ENCODE peak calls at places on chromosomes 16 and 17, in four cellular contexts. J is K562, V is HepG2, R is GM12878. L is an unnamed sample.
A peak's percentile ranks its signal among the peaks of the same experiment; 100 is the strongest.

GRCh38 chr16:88383401-88384221 is 852 bp downstream of the ZNF469 start:
- DNase-seq in R (no peak), V (no peak), J (no peak), L (peak; percentile 92)

GRCh38 chr17:81291662-81292061 is 3.4 kb downstream of the SLC38A10 start:
- DNase-seq in J (peak; percentile 81), R (no peak), V (peak; percentile 53), L (peak; percentile 94)

GRCh38 chr16:56038564-56039098 is 152.7 kb upstream of the GNAO1 start:
- DNase-seq in V (no peak), J (no peak), R (no peak), L (no peak)

GRCh38 chr16:15053904-15054303 is 2.0 kb downstream of the NTAN1 start:
- DNase-seq in V (no peak), J (no peak), R (no peak), L (no peak)

GRCh38 chr16:86117756-86118155 is 218.8 kb downstream of the IRF8 start:
- DNase-seq in V (no peak), R (no peak), J (no peak), L (peak; percentile 49)

GRCh38 chr17:17044846-17045561 is 2.7 kb downstream of the MPRIP start:
- DNase-seq in V (no peak), R (peak; percentile 35), J (no peak), L (peak; percentile 65)

GRCh38 chr17:78923660-78924453 is 1.3 kb downstream of the TIMP2 start:
- DNase-seq in R (no peak), J (peak; percentile 42), V (no peak), L (peak; percentile 65)

GRCh38 chr17:33266611-33267010 is 26.5 kb downstream of the ASIC2 start:
- DNase-seq in V (no peak), R (no peak), J (no peak), L (no peak)

GRCh38 chr17:78112508-78113471 is 15.8 kb downstream of the TMC6 start:
- DNase-seq in J (peak; percentile 88), V (peak; percentile 52), R (no peak), L (peak; percentile 98)

GRCh38 chr17:31369266-31369665 is 22.2 kb upstream of the RAB11FIP4 start:
- DNase-seq in R (no peak), V (no peak), J (no peak), L (no peak)

GRCh38 chr17:39751637-39752036 is 13.9 kb downstream of the GRB7 start:
- DNase-seq in J (no peak), R (no peak), V (no peak), L (peak; percentile 31)

GRCh38 chr17:5413682-5414081 is 5.8 kb downstream of the NUP88 start:
- DNase-seq in V (no peak), J (no peak), R (no peak), L (no peak)

GRCh38 chr16:81645303-81645702 is 133.8 kb upstream of the PLCG2 start:
- DNase-seq in J (no peak), R (no peak), V (no peak), L (peak; percentile 79)

GRCh38 chr16:73050115-73051099 is 2.5 kb upstream of the ZFHX3 start:
- DNase-seq in J (no peak), V (no peak), R (no peak), L (peak; percentile 46)

GRCh38 chr17:11140501-11140900 is 100.5 kb upstream of the SHISA6 start:
- DNase-seq in J (no peak), V (no peak), R (no peak), L (no peak)

GRCh38 chr17:17376362-17376761 is 73.2 kb downstream of the NT5M start:
- DNase-seq in V (peak; percentile 79), J (no peak), R (no peak), L (no peak)

GRCh38 chr17:66115246-66115645 is 76.7 kb downstream of the CEP112 start:
- DNase-seq in J (no peak), V (no peak), R (no peak), L (no peak)

GRCh38 chr16:14564323-14564722 is 65.7 kb downstream of the PARN start:
- DNase-seq in V (peak; percentile 45), J (no peak), R (no peak), L (no peak)

GRCh38 chr16:4494746-4495490 is 18.7 kb downstream of the HMOX2 start:
- DNase-seq in J (no peak), R (no peak), V (no peak), L (no peak)

GRCh38 chr17:49553676-49554335 is 21.9 kb upstream of the NXPH3 start:
- DNase-seq in V (no peak), R (no peak), J (peak; percentile 4), L (peak; percentile 11)

GRCh38 chr17:59423137-59423703 is 91.8 kb downstream of the YPEL2 start:
- DNase-seq in R (no peak), V (peak; percentile 55), J (peak; percentile 71), L (no peak)

GRCh38 chr17:41212524-41213169 is 13.8 kb upstream of the KRTAP9-2 start:
- DNase-seq in V (no peak), R (no peak), J (no peak), L (no peak)

GRCh38 chr17:27569257-27569722 is 61.7 kb upstream of the LGALS9 start:
- DNase-seq in R (no peak), J (peak; percentile 87), V (no peak), L (peak; percentile 64)

GRCh38 chr17:80716986-80717385 is 172.3 kb downstream of the RPTOR start:
- DNase-seq in V (no peak), R (no peak), J (no peak), L (no peak)

GRCh38 chr17:45311762-45312476 is 4.9 kb downstream of the MAP3K14 start:
- DNase-seq in R (no peak), J (no peak), V (peak; percentile 96), L (peak; percentile 45)

GRCh38 chr16:24855678-24856077 is 9.9 kb downstream of the SLC5A11 start:
- DNase-seq in J (no peak), V (no peak), R (no peak), L (no peak)
- TF ChIP-seq FOXM1 in J (no peak), V (no peak), R (no peak), L (no peak)

GRCh38 chr17:35616506-35616905 is 29.4 kb downstream of the AP2B1 start:
- DNase-seq in V (no peak), R (no peak), J (no peak), L (no peak)

GRCh38 chr17:35614835-35615234 is 27.7 kb downstream of the AP2B1 start:
- DNase-seq in J (no peak), V (no peak), R (no peak), L (no peak)

GRCh38 chr17:35617505-35617904 is 30.4 kb downstream of the AP2B1 start:
- DNase-seq in J (no peak), V (no peak), R (no peak), L (no peak)

GRCh38 chr17:35609831-35610230 is 22.7 kb downstream of the AP2B1 start:
- DNase-seq in J (no peak), R (no peak), V (no peak), L (no peak)

GRCh38 chr17:35612924-35613521 is 25.9 kb downstream of the AP2B1 start:
- DNase-seq in R (no peak), V (peak; percentile 48), J (no peak), L (peak; percentile 52)
- TF ChIP-seq JUND in R (no peak), V (no peak), J (no peak), L (no peak)

DNA sequence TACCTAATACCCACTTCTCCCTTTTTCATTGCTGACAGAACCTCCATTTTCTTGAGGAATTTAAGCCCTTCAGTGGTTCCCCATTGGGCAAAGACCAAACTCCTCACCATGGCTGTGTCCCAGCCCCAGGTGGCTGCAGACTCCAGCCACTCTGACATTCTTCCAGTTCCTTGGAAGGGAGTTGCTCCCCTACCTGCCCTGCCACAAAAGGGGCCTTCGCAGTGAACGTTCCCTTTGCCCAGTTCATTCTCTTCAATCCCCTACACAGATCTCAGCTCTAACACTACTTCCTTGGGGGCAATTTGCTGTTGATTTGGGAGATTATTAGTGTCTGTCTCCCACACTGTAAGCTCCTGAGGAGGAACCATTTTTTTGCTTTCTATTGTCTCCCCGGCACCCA is 3.2 kb upstream of the AKTIP start:
- DNase-seq in R (no peak), V (no peak), J (no peak), L (no peak)
- TF ChIP-seq FOXM1 in R (no peak), V (no peak), J (no peak), L (no peak)

GRCh38 chr16:47359478-47359877 is 101.4 kb downstream of the ITFG1 start:
- DNase-seq in J (no peak), V (no peak), R (no peak), L (no peak)
- TF ChIP-seq JUND in J (no peak), V (no peak), R (no peak), L (no peak)

GRCh38 chr17:419073-419735 is 66.6 kb upstream of the RPH3AL start:
- DNase-seq in J (no peak), R (no peak), V (peak; percentile 80), L (no peak)
- TF ChIP-seq FOXM1 in J (no peak), R (no peak), V (no peak), L (no peak)

GRCh38 chr16:69329369-69330285 is 761 bp downstream of the PDF start:
- DNase-seq in J (peak; percentile 51), V (no peak), R (no peak), L (peak; percentile 72)
- TF ChIP-seq JUND in J (no peak), V (no peak), R (no peak), L (no peak)

GRCh38 chr16:79188115-79188779 is 412.3 kb downstream of the MAF start:
- DNase-seq in R (no peak), J (no peak), V (no peak), L (no peak)
- TF ChIP-seq FOXM1 in R (no peak), J (no peak), V (no peak), L (no peak)